ENCODE peak calls at places on chromosomes 6 and 20, in ten cellular contexts. N, G, L, Q, O, F, H, U, W and B are unnamed samples.

GRCh38 chr20:5041433-5041832 is 40.1 kb upstream of the SLC23A2 start:
- DNase-seq in N (no peak), G (no peak), L (no peak), Q (peak; percentile 12), O (peak; percentile 90), F (peak; percentile 59), H (no peak), U (no peak), W (no peak), B (no peak)

GRCh38 chr6:64984947-64985346 is 722.1 kb downstream of the EYS start:
- DNase-seq in N (no peak), G (no peak), L (no peak), Q (no peak), O (no peak), F (no peak), H (no peak), U (no peak), W (no peak), B (no peak)

GRCh38 chr6:7173843-7174503 is 66.2 kb downstream of the RREB1 start:
- DNase-seq in N (no peak), G (no peak), L (no peak), Q (no peak), O (no peak), F (peak; percentile 85), H (no peak), U (no peak), W (no peak), B (no peak)

GRCh38 chr6:88669475-88669874 is 293.9 kb downstream of the RNGTT start:
- DNase-seq in N (no peak), G (no peak), L (no peak), Q (no peak), O (no peak), F (no peak), H (no peak), U (no peak), W (no peak), B (no peak)

GRCh38 chr6:162615016-162615717 is 112.4 kb downstream of the PRKN start:
- DNase-seq in N (no peak), G (no peak), L (no peak), Q (no peak), O (peak; percentile 57), F (no peak), H (no peak), U (no peak), W (no peak), B (no peak)

GRCh38 chr20:63847374-63848002 is 13.8 kb upstream of the ABHD16B start:
- DNase-seq in N (no peak), G (no peak), L (no peak), Q (peak; percentile 21), O (no peak), F (peak; percentile 87), H (no peak), U (peak; percentile 64), W (peak; percentile 82), B (no peak)

GRCh38 chr6:122109075-122109474 is 290.4 kb upstream of the HSF2 start:
- DNase-seq in N (no peak), G (no peak), L (no peak), Q (no peak), O (no peak), F (no peak), H (no peak), U (no peak), W (no peak), B (no peak)

GRCh38 chr6:152057832-152058498 is 250.5 kb downstream of the ESR1 start:
- DNase-seq in N (no peak), G (no peak), L (no peak), Q (no peak), O (no peak), F (no peak), H (no peak), U (no peak), W (no peak), B (no peak)

GRCh38 chr6:160060221-160060620 is 61.4 kb upstream of the SLC22A1 start:
- DNase-seq in N (no peak), G (no peak), L (no peak), Q (no peak), O (no peak), F (no peak), H (no peak), U (no peak), W (no peak), B (no peak)

GRCh38 chr20:51417745-51418529 is 124.6 kb downstream of the NFATC2 start:
- DNase-seq in N (no peak), G (no peak), L (no peak), Q (no peak), O (no peak), F (no peak), H (no peak), U (peak; percentile 46), W (no peak), B (no peak)

GRCh38 chr20:16267526-16267925 is 305.7 kb downstream of the KIF16B start:
- DNase-seq in N (no peak), G (no peak), L (no peak), Q (no peak), O (no peak), F (no peak), H (no peak), U (no peak), W (no peak), B (no peak)

GRCh38 chr6:136335736-136336362 is 46.2 kb upstream of the BCLAF1 start:
- DNase-seq in N (no peak), G (no peak), L (no peak), Q (no peak), O (no peak), F (peak; percentile 53), H (peak; percentile 22), U (no peak), W (no peak), B (no peak)

GRCh38 chr6:169620171-169621125 is 81.4 kb downstream of the WDR27 start:
- DNase-seq in N (no peak), G (no peak), L (no peak), Q (peak; percentile 83), O (peak; percentile 63), F (peak; percentile 71), H (peak; percentile 86), U (no peak), W (no peak), B (no peak)

GRCh38 chr20:22080985-22081384 is 375.5 kb downstream of the PAX1 start:
- DNase-seq in N (no peak), G (no peak), L (no peak), Q (no peak), O (peak; percentile 6), F (no peak), H (no peak), U (no peak), W (no peak), B (no peak)

GRCh38 chr6:24078200-24078599 is 47.8 kb upstream of the NRSN1 start:
- DNase-seq in N (no peak), G (no peak), L (no peak), Q (peak; percentile 64), O (peak; percentile 78), F (no peak), H (no peak), U (no peak), W (no peak), B (no peak)

GRCh38 chr6:22455378-22455777 is 114.0 kb upstream of the HDGFL1 start:
- DNase-seq in N (no peak), G (no peak), L (no peak), Q (no peak), O (no peak), F (no peak), H (no peak), U (no peak), W (no peak), B (no peak)
- H3K9me3 ChIP-seq in N (no peaks in the 10 kb centered on the region), G (no peaks in the 10 kb centered on the region), L (no peaks in the 10 kb centered on the region), Q (no peaks in the 10 kb centered on the region), O (peaks cover 5% of the 10 kb centered on the region), F (no peaks in the 10 kb centered on the region), H (no peaks in the 10 kb centered on the region), U (no peaks in the 10 kb centered on the region), W (no peaks in the 10 kb centered on the region), B (no peaks in the 10 kb centered on the region)

GRCh38 chr20:33261465-33261864 is 21.5 kb upstream of the BPIFB1 start:
- DNase-seq in N (no peak), G (no peak), L (no peak), Q (no peak), O (peak; percentile 3), F (peak; percentile 47), H (no peak), U (no peak), W (no peak), B (no peak)
- H3K27me3 ChIP-seq in N (peaks cover 4% of the 10 kb centered on the region), G (no peaks in the 10 kb centered on the region), L (no peaks in the 10 kb centered on the region), Q (no peaks in the 10 kb centered on the region), O (peaks cover 16% of the 10 kb centered on the region), F (peaks cover 11% of the 10 kb centered on the region), H (peaks cover 3% of the 10 kb centered on the region), U (peaks cover 14% of the 10 kb centered on the region), W (no peaks in the 10 kb centered on the region), B (no peaks in the 10 kb centered on the region)

DNA sequence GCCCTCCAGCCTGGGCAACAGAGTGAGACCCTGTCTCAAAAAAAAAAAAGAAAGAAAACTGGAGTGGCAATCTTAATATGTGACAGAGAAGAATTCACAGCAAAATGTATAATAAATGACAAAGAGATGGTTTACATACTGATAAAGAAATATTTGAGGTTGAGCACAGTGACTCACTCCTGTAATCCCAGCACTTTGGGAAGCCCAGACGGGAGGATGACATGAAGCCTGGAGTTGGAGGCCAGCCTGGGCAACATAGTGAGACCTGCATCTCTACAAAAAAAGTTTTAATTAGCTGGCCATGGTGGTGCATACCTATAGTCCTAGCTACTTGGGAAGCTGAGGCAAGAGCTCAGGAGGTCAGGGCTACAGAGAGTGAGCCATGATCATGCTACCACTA is 12.4 kb upstream of the DEFB118 start:
- DNase-seq in N (no peak), G (no peak), L (no peak), Q (peak; percentile 2), O (peak; percentile 1), F (no peak), H (no peak), U (no peak), W (no peak), B (no peak)
- H3K9me3 ChIP-seq in N (no peaks in the 10 kb centered on the region), G (no peaks in the 10 kb centered on the region), L (no peaks in the 10 kb centered on the region), Q (no peaks in the 10 kb centered on the region), O (no peaks in the 10 kb centered on the region), F (peaks cover 62% of the 10 kb centered on the region), H (no peaks in the 10 kb centered on the region), U (no peaks in the 10 kb centered on the region), W (no peaks in the 10 kb centered on the region), B (no peaks in the 10 kb centered on the region)

GRCh38 chr6:30075094-30075986 is at the start of gene RNF39:
- DNase-seq in N (no peak), G (no peak), L (no peak), Q (no peak), O (peak; percentile 29), F (peak; percentile 82), H (no peak), U (peak; percentile 68), W (no peak), B (no peak)
- H3K27me3 ChIP-seq in N (peaks cover 4% of the 10 kb centered on the region), G (peaks cover 11% of the 10 kb centered on the region), L (no peaks in the 10 kb centered on the region), Q (peaks cover 80% of the 10 kb centered on the region), O (peaks cover 82% of the 10 kb centered on the region), F (peaks cover 100% of the 10 kb centered on the region), H (peaks cover 81% of the 10 kb centered on the region), U (peaks cover 72% of the 10 kb centered on the region), W (peaks cover 51% of the 10 kb centered on the region), B (peaks cover 17% of the 10 kb centered on the region)

GRCh38 chr6:118456982-118457381 is 91.1 kb upstream of the PLN start:
- DNase-seq in N (no peak), G (no peak), L (no peak), Q (no peak), O (no peak), F (no peak), H (no peak), U (no peak), W (no peak), B (no peak)

DNA sequence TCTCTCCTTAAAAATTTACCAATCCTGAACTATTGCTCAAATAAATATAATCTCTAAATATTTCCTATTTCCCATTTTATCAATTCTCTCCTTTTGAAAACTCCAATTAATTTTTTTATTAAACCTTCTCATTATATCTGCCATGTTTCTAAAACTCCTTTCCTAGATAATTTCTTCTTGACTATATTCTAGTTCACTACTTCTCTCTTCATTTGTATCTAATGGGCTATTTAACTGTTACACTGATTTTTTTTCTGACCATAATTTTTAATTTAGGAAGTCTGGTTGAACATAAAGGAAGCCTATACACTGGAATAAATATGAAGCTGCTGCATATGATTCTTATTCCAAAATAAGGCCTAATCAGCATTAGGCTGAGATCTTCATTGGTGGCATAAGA is 96.3 kb upstream of the PLN start:
- DNase-seq in N (no peak), G (no peak), L (no peak), Q (no peak), O (no peak), F (no peak), H (no peak), U (no peak), W (no peak), B (no peak)
- H3K9me3 ChIP-seq in N (no peaks in the 10 kb centered on the region), G (peaks cover 34% of the 10 kb centered on the region), L (peaks cover 55% of the 10 kb centered on the region), Q (no peaks in the 10 kb centered on the region), O (peaks cover 6% of the 10 kb centered on the region), F (peaks cover 51% of the 10 kb centered on the region), H (peaks cover 26% of the 10 kb centered on the region), U (peaks cover 3% of the 10 kb centered on the region), W (no peaks in the 10 kb centered on the region), B (peaks cover 49% of the 10 kb centered on the region)